ENCODE peak calls at places on chromosomes 13 and 19, in seven cellular contexts. W, U, G, E, J, N and T are unnamed samples.
A peak's percentile ranks its signal among the peaks of the same experiment; 100 is the strongest.

GRCh38 chr13:39509616-39510015 is 93.4 kb downstream of the LHFPL6 start:
- DNase-seq in W (no peak), U (no peak), G (no peak), E (no peak), J (no peak), N (no peak), T (no peak)

GRCh38 chr13:107339209-107339608 is 771.3 kb upstream of the ARGLU1 start:
- DNase-seq in W (peak; percentile 28), U (no peak), G (no peak), E (no peak), J (no peak), N (no peak), T (no peak)

GRCh38 chr13:100958859-100959258 is 284.3 kb upstream of the TMTC4 start:
- DNase-seq in W (no peak), U (no peak), G (no peak), E (no peak), J (no peak), N (no peak), T (no peak)

GRCh38 chr13:113057084-113057483 is 48.5 kb upstream of the F7 start:
- DNase-seq in W (no peak), U (no peak), G (no peak), E (no peak), J (no peak), N (no peak), T (no peak)

GRCh38 chr19:56660381-56661105 is 11.0 kb downstream of the ZNF835 start:
- DNase-seq in W (peak; percentile 1), U (no peak), G (no peak), E (no peak), J (no peak), N (peak; percentile 37), T (no peak)

GRCh38 chr19:40217027-40217810 is 965 bp downstream of the TTC9B start:
- DNase-seq in W (no peak), U (peak; percentile 41), G (no peak), E (no peak), J (no peak), N (peak; percentile 92), T (peak; percentile 87)

GRCh38 chr13:30224732-30225131 is 82.6 kb downstream of the KATNAL1 start:
- DNase-seq in W (peak; percentile 71), U (no peak), G (no peak), E (no peak), J (no peak), N (no peak), T (no peak)

GRCh38 chr19:55585658-55586339 is 5.2 kb upstream of the ZNF579 start:
- DNase-seq in W (peak; percentile 55), U (peak; percentile 89), G (no peak), E (no peak), J (peak; percentile 47), N (peak; percentile 83), T (peak; percentile 90)

GRCh38 chr19:6861683-6862286 is 25.6 kb upstream of the ADGRE1 start:
- DNase-seq in W (no peak), U (no peak), G (no peak), E (no peak), J (no peak), N (no peak), T (no peak)

GRCh38 chr13:26623125-26623524 is 65.6 kb downstream of the WASF3 start:
- DNase-seq in W (no peak), U (no peak), G (no peak), E (no peak), J (no peak), N (no peak), T (no peak)

GRCh38 chr13:75908137-75908536 is 272.0 kb downstream of the LMO7 start:
- DNase-seq in W (peak; percentile 2), U (peak; percentile 6), G (no peak), E (no peak), J (no peak), N (no peak), T (no peak)

GRCh38 chr19:49145485-49146407 is 9.4 kb downstream of the HRC start:
- DNase-seq in W (peak; percentile 76), U (peak; percentile 98), G (no peak), E (peak; percentile 85), J (peak; percentile 71), N (peak; percentile 82), T (peak; percentile 96)

GRCh38 chr19:13381827-13382632 is 124.2 kb downstream of the CACNA1A start:
- DNase-seq in W (no peak), U (no peak), G (no peak), E (no peak), J (no peak), N (no peak), T (no peak)

GRCh38 chr19:18262917-18263316 is 11.3 kb downstream of the IQCN start:
- DNase-seq in W (no peak), U (no peak), G (no peak), E (no peak), J (no peak), N (no peak), T (no peak)

GRCh38 chr19:41367848-41368301 is 3.9 kb upstream of the B9D2 start:
- DNase-seq in W (peak; percentile 95), U (no peak), G (no peak), E (no peak), J (no peak), N (peak; percentile 16), T (no peak)

GRCh38 chr19:38145627-38146026 is 78.4 kb downstream of the DPF1 start:
- DNase-seq in W (no peak), U (no peak), G (no peak), E (no peak), J (no peak), N (no peak), T (no peak)

GRCh38 chr19:13964776-13965175 is 12.5 kb downstream of the DCAF15 start:
- DNase-seq in W (peak; percentile 70), U (no peak), G (no peak), E (no peak), J (no peak), N (no peak), T (no peak)

GRCh38 chr13:113291997-113292862 is 4.8 kb upstream of the LAMP1 start:
- DNase-seq in W (peak; percentile 47), U (peak; percentile 49), G (no peak), E (peak; percentile 17), J (no peak), N (no peak), T (peak; percentile 32)

GRCh38 chr13:111280666-111281577 is 39.5 kb upstream of the TEX29 start:
- DNase-seq in W (peak; percentile 59), U (no peak), G (no peak), E (no peak), J (no peak), N (no peak), T (no peak)

GRCh38 chr19:18225702-18226468 is at the start of gene PDE4C:
- DNase-seq in W (peak; percentile 37), U (peak; percentile 35), G (no peak), E (no peak), J (no peak), N (no peak), T (peak; percentile 55)

GRCh38 chr13:73633817-73634449 is 500.3 kb downstream of the KLF12 start:
- DNase-seq in W (no peak), U (no peak), G (no peak), E (no peak), J (no peak), N (no peak), T (peak; percentile 48)

GRCh38 chr13:44109986-44110640 is 230.4 kb downstream of the LACC1 start:
- DNase-seq in W (no peak), U (no peak), G (no peak), E (no peak), J (no peak), N (no peak), T (no peak)